ENCODE peak calls at places on chromosomes 3 and 15, in nine cellular contexts. One of them, this sample, is unnamed.
A peak's percentile ranks its signal among the peaks of the same experiment; 100 is the strongest.

GRCh38 chr3:107651782-107652181 is 129.0 kb downstream of the BBX start:
- DNase-seq in body of pancreas: no peak
- DNase-seq in fibroblast of the aortic adventitia: no peak
- DNase-seq in endothelial cell of umbilical vein: no peak
- DNase-seq in A673: no peak
- DNase-seq in tibial nerve: no peak
- DNase-seq in GM23338: no peak
- DNase-seq in AG09309: no peak
- DNase-seq in ovary: no peak
- DNase-seq in this sample: no peak

GRCh38 chr3:47109393-47109792 is 54.5 kb downstream of the SETD2 start:
- DNase-seq in body of pancreas: no peak
- DNase-seq in fibroblast of the aortic adventitia: no peak
- DNase-seq in endothelial cell of umbilical vein: no peak
- DNase-seq in A673: no peak
- DNase-seq in tibial nerve: no peak
- DNase-seq in GM23338: no peak
- DNase-seq in AG09309: no peak
- DNase-seq in ovary: no peak
- DNase-seq in this sample: no peak

GRCh38 chr15:43518073-43518761 is 809 bp downstream of the MAP1A start:
- DNase-seq in body of pancreas: no peak
- DNase-seq in fibroblast of the aortic adventitia: peak; percentile 40
- DNase-seq in endothelial cell of umbilical vein: peak; percentile 42
- DNase-seq in A673: peak; percentile 55
- DNase-seq in tibial nerve: no peak
- DNase-seq in GM23338: peak; percentile 65
- DNase-seq in AG09309: no peak
- DNase-seq in ovary: peak; percentile 52
- DNase-seq in this sample: peak; percentile 42

GRCh38 chr3:133211449-133211848 is 173.3 kb downstream of the TMEM108 start:
- DNase-seq in body of pancreas: no peak
- DNase-seq in fibroblast of the aortic adventitia: no peak
- DNase-seq in endothelial cell of umbilical vein: no peak
- DNase-seq in A673: peak; percentile 90
- DNase-seq in tibial nerve: no peak
- DNase-seq in GM23338: peak; percentile 78
- DNase-seq in AG09309: no peak
- DNase-seq in ovary: no peak
- DNase-seq in this sample: no peak

GRCh38 chr3:129827765-129828164 is 65.7 kb downstream of the TMCC1 start:
- DNase-seq in body of pancreas: peak; percentile 21
- DNase-seq in fibroblast of the aortic adventitia: no peak
- DNase-seq in endothelial cell of umbilical vein: no peak
- DNase-seq in A673: no peak
- DNase-seq in tibial nerve: no peak
- DNase-seq in GM23338: peak; percentile 11
- DNase-seq in AG09309: no peak
- DNase-seq in ovary: no peak
- DNase-seq in this sample: no peak

GRCh38 chr3:51374456-51374855 is 10.6 kb upstream of the MANF start:
- DNase-seq in body of pancreas: no peak
- DNase-seq in fibroblast of the aortic adventitia: no peak
- DNase-seq in endothelial cell of umbilical vein: no peak
- DNase-seq in A673: no peak
- DNase-seq in tibial nerve: no peak
- DNase-seq in GM23338: no peak
- DNase-seq in AG09309: no peak
- DNase-seq in ovary: peak; percentile 6
- DNase-seq in this sample: no peak

GRCh38 chr3:52860424-52860768 is 25.6 kb upstream of the MUSTN1 start:
- DNase-seq in body of pancreas: no peak
- DNase-seq in fibroblast of the aortic adventitia: no peak
- DNase-seq in endothelial cell of umbilical vein: no peak
- DNase-seq in A673: no peak
- DNase-seq in tibial nerve: no peak
- DNase-seq in GM23338: no peak
- DNase-seq in AG09309: no peak
- DNase-seq in ovary: no peak
- DNase-seq in this sample: no peak

GRCh38 chr3:187639912-187640822 is 30.0 kb downstream of the SST start:
- DNase-seq in body of pancreas: no peak
- DNase-seq in fibroblast of the aortic adventitia: no peak
- DNase-seq in endothelial cell of umbilical vein: no peak
- DNase-seq in A673: peak; percentile 14
- DNase-seq in tibial nerve: no peak
- DNase-seq in GM23338: no peak
- DNase-seq in AG09309: no peak
- DNase-seq in ovary: no peak
- DNase-seq in this sample: peak; percentile 32

GRCh38 chr3:37935290-37935668 is 55.3 kb upstream of the VILL start:
- DNase-seq in body of pancreas: peak; percentile 29
- DNase-seq in fibroblast of the aortic adventitia: peak; percentile 74
- DNase-seq in endothelial cell of umbilical vein: peak; percentile 76
- DNase-seq in A673: no peak
- DNase-seq in tibial nerve: no peak
- DNase-seq in GM23338: no peak
- DNase-seq in AG09309: no peak
- DNase-seq in ovary: no peak
- DNase-seq in this sample: peak; percentile 51

GRCh38 chr3:140850210-140850955 is 91.3 kb upstream of the SLC25A36 start:
- DNase-seq in body of pancreas: no peak
- DNase-seq in fibroblast of the aortic adventitia: no peak
- DNase-seq in endothelial cell of umbilical vein: no peak
- DNase-seq in A673: no peak
- DNase-seq in tibial nerve: no peak
- DNase-seq in GM23338: no peak
- DNase-seq in AG09309: no peak
- DNase-seq in ovary: no peak
- DNase-seq in this sample: peak; percentile 8

GRCh38 chr3:15470261-15470660 is 42.9 kb downstream of the EAF1 start:
- DNase-seq in body of pancreas: no peak
- DNase-seq in fibroblast of the aortic adventitia: no peak
- DNase-seq in endothelial cell of umbilical vein: no peak
- DNase-seq in A673: no peak
- DNase-seq in tibial nerve: no peak
- DNase-seq in GM23338: peak; percentile 74
- DNase-seq in AG09309: no peak
- DNase-seq in ovary: no peak
- DNase-seq in this sample: no peak

GRCh38 chr3:197174927-197175326 is 123.5 kb downstream of the DLG1 start:
- DNase-seq in body of pancreas: no peak
- DNase-seq in fibroblast of the aortic adventitia: no peak
- DNase-seq in endothelial cell of umbilical vein: no peak
- DNase-seq in A673: peak; percentile 11
- DNase-seq in tibial nerve: no peak
- DNase-seq in GM23338: peak; percentile 23
- DNase-seq in AG09309: no peak
- DNase-seq in ovary: no peak
- DNase-seq in this sample: no peak

GRCh38 chr3:40615916-40616315 is 91.2 kb downstream of the ZNF621 start:
- DNase-seq in body of pancreas: no peak
- DNase-seq in fibroblast of the aortic adventitia: no peak
- DNase-seq in endothelial cell of umbilical vein: no peak
- DNase-seq in A673: no peak
- DNase-seq in tibial nerve: no peak
- DNase-seq in GM23338: peak; percentile 44
- DNase-seq in AG09309: no peak
- DNase-seq in ovary: no peak
- DNase-seq in this sample: no peak

GRCh38 chr3:85681906-85682305 is 723.1 kb downstream of the CADM2 start:
- DNase-seq in body of pancreas: no peak
- DNase-seq in fibroblast of the aortic adventitia: no peak
- DNase-seq in endothelial cell of umbilical vein: no peak
- DNase-seq in A673: no peak
- DNase-seq in tibial nerve: no peak
- DNase-seq in GM23338: no peak
- DNase-seq in AG09309: no peak
- DNase-seq in ovary: no peak
- DNase-seq in this sample: no peak

GRCh38 chr15:71397377-71397776 is 282.1 kb downstream of the THSD4 start:
- DNase-seq in body of pancreas: no peak
- DNase-seq in fibroblast of the aortic adventitia: peak; percentile 49
- DNase-seq in endothelial cell of umbilical vein: no peak
- DNase-seq in A673: no peak
- DNase-seq in tibial nerve: no peak
- DNase-seq in GM23338: no peak
- DNase-seq in AG09309: no peak
- DNase-seq in ovary: peak; percentile 41
- DNase-seq in this sample: peak; percentile 25

GRCh38 chr15:63449711-63450110 is 54.7 kb upstream of the USP3 start:
- DNase-seq in body of pancreas: no peak
- DNase-seq in fibroblast of the aortic adventitia: no peak
- DNase-seq in endothelial cell of umbilical vein: no peak
- DNase-seq in A673: no peak
- DNase-seq in tibial nerve: no peak
- DNase-seq in GM23338: peak; percentile 61
- DNase-seq in AG09309: no peak
- DNase-seq in ovary: no peak
- DNase-seq in this sample: no peak

GRCh38 chr15:40334941-40335795 is 5.6 kb downstream of the CCDC9B start:
- DNase-seq in body of pancreas: peak; percentile 44
- DNase-seq in fibroblast of the aortic adventitia: no peak
- DNase-seq in endothelial cell of umbilical vein: no peak
- DNase-seq in A673: no peak
- DNase-seq in tibial nerve: no peak
- DNase-seq in GM23338: no peak
- DNase-seq in AG09309: no peak
- DNase-seq in ovary: no peak
- DNase-seq in this sample: no peak

GRCh38 chr15:82398785-82399184 is 30.8 kb upstream of the GOLGA6L9 start:
- DNase-seq in body of pancreas: no peak
- DNase-seq in fibroblast of the aortic adventitia: no peak
- DNase-seq in endothelial cell of umbilical vein: no peak
- DNase-seq in A673: no peak
- DNase-seq in tibial nerve: no peak
- DNase-seq in GM23338: no peak
- DNase-seq in AG09309: no peak
- DNase-seq in ovary: no peak
- DNase-seq in this sample: no peak
- H3K4me3 ChIP-seq in body of pancreas: no peak overlapping the region
- H3K4me3 ChIP-seq in fibroblast of the aortic adventitia: no peak overlapping the region
- H3K4me3 ChIP-seq in endothelial cell of umbilical vein: no peak overlapping the region
- H3K4me3 ChIP-seq in A673: no peak overlapping the region
- H3K4me3 ChIP-seq in tibial nerve: no peak overlapping the region
- H3K4me3 ChIP-seq in GM23338: peak overlapping the region; percentile 9
- H3K4me3 ChIP-seq in AG09309: no peak overlapping the region
- H3K4me3 ChIP-seq in ovary: no peak overlapping the region
- H3K4me3 ChIP-seq in this sample: no peak overlapping the region

GRCh38 chr15:50823281-50823680 is 57.8 kb upstream of the SPPL2A start:
- DNase-seq in body of pancreas: no peak
- DNase-seq in fibroblast of the aortic adventitia: no peak
- DNase-seq in endothelial cell of umbilical vein: no peak
- DNase-seq in A673: no peak
- DNase-seq in tibial nerve: no peak
- DNase-seq in GM23338: no peak
- DNase-seq in AG09309: no peak
- DNase-seq in ovary: no peak
- DNase-seq in this sample: no peak

GRCh38 chr15:50821476-50821875 is 56.0 kb upstream of the SPPL2A start:
- DNase-seq in body of pancreas: no peak
- DNase-seq in fibroblast of the aortic adventitia: no peak
- DNase-seq in endothelial cell of umbilical vein: no peak
- DNase-seq in A673: no peak
- DNase-seq in tibial nerve: no peak
- DNase-seq in GM23338: no peak
- DNase-seq in AG09309: no peak
- DNase-seq in ovary: no peak
- DNase-seq in this sample: no peak

GRCh38 chr15:50819344-50819743 is 53.8 kb upstream of the SPPL2A start:
- DNase-seq in body of pancreas: no peak
- DNase-seq in fibroblast of the aortic adventitia: peak; percentile 13
- DNase-seq in endothelial cell of umbilical vein: no peak
- DNase-seq in A673: no peak
- DNase-seq in tibial nerve: no peak
- DNase-seq in GM23338: no peak
- DNase-seq in AG09309: no peak
- DNase-seq in ovary: no peak
- DNase-seq in this sample: no peak

GRCh38 chr15:50824507-50824906 is 59.0 kb upstream of the SPPL2A start:
- DNase-seq in body of pancreas: no peak
- DNase-seq in fibroblast of the aortic adventitia: peak; percentile 3
- DNase-seq in endothelial cell of umbilical vein: no peak
- DNase-seq in A673: no peak
- DNase-seq in tibial nerve: no peak
- DNase-seq in GM23338: no peak
- DNase-seq in AG09309: no peak
- DNase-seq in ovary: no peak
- DNase-seq in this sample: no peak

DNA sequence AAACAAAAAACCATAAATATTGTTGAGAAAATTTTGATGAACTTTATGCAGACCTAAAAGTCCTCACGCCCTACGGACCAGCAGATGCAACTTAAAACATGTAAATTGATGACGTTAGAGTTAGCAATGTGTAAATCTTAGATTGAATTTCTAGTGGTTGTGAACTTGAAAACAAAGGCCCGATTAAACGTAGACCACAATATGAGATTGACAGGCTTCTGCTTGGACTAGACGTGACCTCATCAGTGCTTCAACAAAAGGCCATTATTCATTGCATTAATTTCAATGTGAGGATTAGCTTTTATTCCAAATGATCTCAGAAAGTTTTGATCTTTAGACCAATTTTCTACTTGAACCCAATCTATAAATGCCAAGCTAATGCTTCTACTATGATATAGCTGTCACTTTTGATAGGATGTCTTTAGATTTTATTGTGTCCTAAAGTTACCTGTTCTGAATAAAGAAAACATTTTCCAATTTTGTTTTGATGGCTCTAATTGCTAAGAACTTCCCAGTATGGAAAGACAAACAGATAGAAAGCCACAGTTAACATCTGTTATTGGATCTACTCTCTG is 55.4 kb upstream of the SPPL2A start:
- DNase-seq in body of pancreas: no peak
- DNase-seq in fibroblast of the aortic adventitia: no peak
- DNase-seq in endothelial cell of umbilical vein: no peak
- DNase-seq in A673: no peak
- DNase-seq in tibial nerve: no peak
- DNase-seq in GM23338: no peak
- DNase-seq in AG09309: no peak
- DNase-seq in ovary: no peak
- DNase-seq in this sample: no peak
- TF ChIP-seq CTCF in body of pancreas: no peak
- TF ChIP-seq CTCF in fibroblast of the aortic adventitia: no peak
- TF ChIP-seq CTCF in endothelial cell of umbilical vein: no peak
- TF ChIP-seq CTCF in A673: no peak
- TF ChIP-seq CTCF in tibial nerve: no peak
- TF ChIP-seq CTCF in GM23338: no peak
- TF ChIP-seq CTCF in AG09309: no peak
- TF ChIP-seq CTCF in ovary: no peak
- TF ChIP-seq CTCF in this sample: no peak

GRCh38 chr3:50068134-50068533 is 20.6 kb upstream of the RBM5 start:
- DNase-seq in body of pancreas: no peak
- DNase-seq in fibroblast of the aortic adventitia: peak; percentile 21
- DNase-seq in endothelial cell of umbilical vein: no peak
- DNase-seq in A673: no peak
- DNase-seq in tibial nerve: no peak
- DNase-seq in GM23338: no peak
- DNase-seq in AG09309: peak; percentile 17
- DNase-seq in ovary: no peak
- DNase-seq in this sample: peak; percentile 49
- H3K4me3 ChIP-seq in body of pancreas: no peak overlapping the region
- H3K4me3 ChIP-seq in fibroblast of the aortic adventitia: no peak overlapping the region
- H3K4me3 ChIP-seq in endothelial cell of umbilical vein: no peak overlapping the region
- H3K4me3 ChIP-seq in A673: no peak overlapping the region
- H3K4me3 ChIP-seq in tibial nerve: no peak overlapping the region
- H3K4me3 ChIP-seq in GM23338: no peak overlapping the region
- H3K4me3 ChIP-seq in AG09309: no peak overlapping the region
- H3K4me3 ChIP-seq in ovary: no peak overlapping the region
- H3K4me3 ChIP-seq in this sample: no peak overlapping the region

GRCh38 chr3:23438657-23439056 is 235.5 kb downstream of the UBE2E2 start:
- DNase-seq in body of pancreas: no peak
- DNase-seq in fibroblast of the aortic adventitia: no peak
- DNase-seq in endothelial cell of umbilical vein: no peak
- DNase-seq in A673: no peak
- DNase-seq in tibial nerve: no peak
- DNase-seq in GM23338: no peak
- DNase-seq in AG09309: no peak
- DNase-seq in ovary: no peak
- DNase-seq in this sample: no peak
- TF ChIP-seq CTCF in body of pancreas: no peak
- TF ChIP-seq CTCF in fibroblast of the aortic adventitia: no peak
- TF ChIP-seq CTCF in endothelial cell of umbilical vein: no peak
- TF ChIP-seq CTCF in A673: no peak
- TF ChIP-seq CTCF in tibial nerve: no peak
- TF ChIP-seq CTCF in GM23338: no peak
- TF ChIP-seq CTCF in AG09309: no peak
- TF ChIP-seq CTCF in ovary: no peak
- TF ChIP-seq CTCF in this sample: no peak

This sample was measured in AG10803.